ENCODE peak calls at places on chromosomes 7 and 10, in five cellular contexts. Y, W, Q, T and U are unnamed samples.

GRCh38 chr7:114630186-114630824 is 215.7 kb downstream of the FOXP2 start:
- DNase-seq in T (no peak), W (no peak), Y (no peak), Q (no peak), U (no peak)

GRCh38 chr10:89118091-89118490 is 89.0 kb downstream of the CH25H start:
- DNase-seq in T (peak), W (no peak), Q (no peak), Y (peak), U (peak)

GRCh38 chr7:36366005-36366583 is 23.6 kb upstream of the ANLN start:
- DNase-seq in W (no peak), Y (no peak), T (no peak), Q (no peak), U (no peak)

GRCh38 chr7:157757211-157757610 is 420.4 kb downstream of the DNAJB6 start:
- DNase-seq in T (no peak), Q (no peak), W (no peak), Y (no peak), U (no peak)

GRCh38 chr10:126465771-126466170 is 77.5 kb upstream of the ADAM12 start:
- DNase-seq in T (no peak), Q (no peak), W (no peak), Y (no peak), U (no peak)

GRCh38 chr10:78331391-78331922 is 297.8 kb downstream of the RPS24 start:
- DNase-seq in T (peak), W (no peak), Q (no peak), Y (peak), U (peak)

GRCh38 chr7:28890137-28890536 is 68.0 kb downstream of the TRIL start:
- DNase-seq in Y (no peak), Q (no peak), W (no peak), T (no peak), U (no peak)

GRCh38 chr10:3955954-3956617 is 171.1 kb upstream of the KLF6 start:
- DNase-seq in Y (no peak), Q (no peak), T (no peak), W (no peak), U (no peak)

GRCh38 chr10:97399843-97400545 is 1.1 kb downstream of the RRP12 start:
- DNase-seq in T (peak), Y (peak), Q (peak), W (no peak), U (no peak)

GRCh38 chr7:151428393-151429231 is 11.3 kb downstream of the CRYGN start:
- DNase-seq in W (no peak), Q (no peak), T (peak), Y (peak), U (peak)

GRCh38 chr10:73859441-73860049 is 14.8 kb downstream of the CAMK2G start:
- DNase-seq in T (no peak), Q (no peak), Y (no peak), W (no peak), U (no peak)

GRCh38 chr7:119037941-119038340 is 813.4 kb downstream of the ANKRD7 start:
- DNase-seq in Q (no peak), T (no peak), W (no peak), Y (no peak), U (no peak)

GRCh38 chr10:4102802-4103344 is 317.9 kb upstream of the KLF6 start:
- DNase-seq in Q (no peak), Y (no peak), W (no peak), T (no peak), U (no peak)

GRCh38 chr10:87578160-87578559 is 73.5 kb downstream of the MINPP1 start:
- DNase-seq in Q (no peak), T (no peak), Y (no peak), W (no peak), U (no peak)

GRCh38 chr7:110835209-110835608 is 255.7 kb upstream of the LRRN3 start:
- DNase-seq in Q (no peak), W (no peak), Y (no peak), T (no peak), U (no peak)

GRCh38 chr10:6492896-6493295 is 87.2 kb downstream of the PRKCQ start:
- DNase-seq in W (no peak), Q (no peak), Y (no peak), T (no peak), U (no peak)

GRCh38 chr7:48042216-48042615 is 6.9 kb downstream of the C7orf57 start:
- DNase-seq in Q (no peak), T (peak), Y (no peak), W (no peak), U (no peak)

GRCh38 chr7:92460109-92460508 is 12.8 kb downstream of the GATAD1 start:
- DNase-seq in W (no peak), Q (no peak), Y (no peak), T (no peak), U (no peak)

GRCh38 chr7:128209229-128210035 is 31.6 kb upstream of the LEP start:
- DNase-seq in T (peak), Y (peak), Q (peak), W (peak), U (no peak)

GRCh38 chr7:111486472-111487142 is 75.7 kb downstream of the IMMP2L start:
- DNase-seq in Y (peak), W (no peak), Q (no peak), T (peak), U (peak)

GRCh38 chr7:51789494-51789893 is 472.9 kb upstream of the COBL start:
- DNase-seq in Y (peak), W (no peak), T (no peak), Q (no peak), U (no peak)

GRCh38 chr10:533611-534566 is 155.6 kb downstream of the DIP2C start:
- DNase-seq in Y (no peak), T (no peak), Q (no peak), W (no peak), U (no peak)

GRCh38 chr10:7423521-7423920 is 12.7 kb upstream of the SFMBT2 start:
- DNase-seq in Y (no peak), W (no peak), T (no peak), Q (no peak), U (no peak)

GRCh38 chr10:117217196-117217761 is 20.0 kb downstream of the KCNK18 start:
- DNase-seq in Y (no peak), Q (peak), T (no peak), W (no peak), U (no peak)

GRCh38 chr7:38932509-38933168 is 23.6 kb upstream of the VPS41 start:
- DNase-seq in T (peak), W (peak), Q (peak), Y (peak), U (no peak)

GRCh38 chr10:44749141-44749540 is 162.0 kb upstream of the TMEM72 start:
- DNase-seq in T (no peak), Y (no peak), W (no peak), Q (no peak), U (no peak)

GRCh38 chr10:95693668-95694534 is at the start of gene TCTN3:
- DNase-seq in Y (peak), W (peak), T (peak), Q (peak), U (peak)

GRCh38 chr10:125868372-125868975 is 12.6 kb downstream of the DHX32 start:
- DNase-seq in Q (no peak), T (peak), Y (peak), W (no peak), U (no peak)

GRCh38 chr10:83522881-83523386 is 616.4 kb upstream of the GHITM start:
- DNase-seq in W (no peak), Q (no peak), T (no peak), Y (peak), U (peak)

GRCh38 chr7:5657901-5658300 is 123.6 kb downstream of the RNF216 start:
- DNase-seq in Y (no peak), T (peak), W (no peak), Q (no peak), U (peak)